ENCODE peak calls at places on chromosomes 12 and 14, in four cellular contexts. One of them, this sample, is unnamed. For H3K4me1, the result is how much of the 10 kb centered on the place peaks cover.

GRCh38 chr14:102028733-102029132 is 58.1 kb downstream of the HSP90AA1 start:
- DNase-seq in A549: no peak
- DNase-seq in HepG2: no peak
- DNase-seq in K562: no peak
- DNase-seq in this sample: no peak

GRCh38 chr14:48193893-48194292 is 518.5 kb upstream of the MDGA2 start:
- DNase-seq in A549: no peak
- DNase-seq in K562: no peak
- DNase-seq in HepG2: no peak
- DNase-seq in this sample: no peak

GRCh38 chr14:103576371-103577024 is 13.7 kb downstream of the COA8 start:
- DNase-seq in HepG2: no peak
- DNase-seq in K562: no peak
- DNase-seq in A549: peak
- DNase-seq in this sample: peak

GRCh38 chr14:102474934-102475333 is 34.6 kb downstream of the ANKRD9 start:
- DNase-seq in K562: no peak
- DNase-seq in A549: no peak
- DNase-seq in HepG2: no peak
- DNase-seq in this sample: no peak

GRCh38 chr12:76909290-76909689 is 30.5 kb upstream of the CSRP2 start:
- DNase-seq in A549: no peak
- DNase-seq in K562: no peak
- DNase-seq in HepG2: no peak
- DNase-seq in this sample: no peak

GRCh38 chr12:106954462-106955376 is 988 bp upstream of the TMEM263 start:
- DNase-seq in K562: peak
- DNase-seq in A549: no peak
- DNase-seq in HepG2: no peak
- DNase-seq in this sample: peak

GRCh38 chr12:93135286-93136239 is 206.5 kb upstream of the EEA1 start:
- DNase-seq in A549: no peak
- DNase-seq in K562: no peak
- DNase-seq in HepG2: peak
- DNase-seq in this sample: peak

GRCh38 chr14:25090716-25091454 is 40.9 kb upstream of the STXBP6 start:
- DNase-seq in A549: no peak
- DNase-seq in K562: no peak
- DNase-seq in HepG2: no peak
- DNase-seq in this sample: no peak

GRCh38 chr12:88559199-88559598 is 21.1 kb downstream of the KITLG start:
- DNase-seq in A549: no peak
- DNase-seq in K562: no peak
- DNase-seq in HepG2: no peak
- DNase-seq in this sample: no peak

GRCh38 chr12:63308701-63309100 is 157.7 kb upstream of the AVPR1A start:
- DNase-seq in A549: no peak
- DNase-seq in HepG2: no peak
- DNase-seq in K562: no peak
- DNase-seq in this sample: no peak
- TF ChIP-seq JUN in A549: no peak
- TF ChIP-seq JUN in HepG2: no peak
- TF ChIP-seq JUN in K562: no peak
- TF ChIP-seq JUN in this sample: no peak

GRCh38 chr12:5017638-5018348 is 25.9 kb upstream of the KCNA5 start:
- DNase-seq in A549: no peak
- DNase-seq in K562: peak
- DNase-seq in HepG2: no peak
- DNase-seq in this sample: no peak
- H3K4me1 ChIP-seq in A549: under half
- H3K4me1 ChIP-seq in K562: under half
- H3K4me1 ChIP-seq in HepG2: under half
- H3K4me1 ChIP-seq in this sample: under half

DNA sequence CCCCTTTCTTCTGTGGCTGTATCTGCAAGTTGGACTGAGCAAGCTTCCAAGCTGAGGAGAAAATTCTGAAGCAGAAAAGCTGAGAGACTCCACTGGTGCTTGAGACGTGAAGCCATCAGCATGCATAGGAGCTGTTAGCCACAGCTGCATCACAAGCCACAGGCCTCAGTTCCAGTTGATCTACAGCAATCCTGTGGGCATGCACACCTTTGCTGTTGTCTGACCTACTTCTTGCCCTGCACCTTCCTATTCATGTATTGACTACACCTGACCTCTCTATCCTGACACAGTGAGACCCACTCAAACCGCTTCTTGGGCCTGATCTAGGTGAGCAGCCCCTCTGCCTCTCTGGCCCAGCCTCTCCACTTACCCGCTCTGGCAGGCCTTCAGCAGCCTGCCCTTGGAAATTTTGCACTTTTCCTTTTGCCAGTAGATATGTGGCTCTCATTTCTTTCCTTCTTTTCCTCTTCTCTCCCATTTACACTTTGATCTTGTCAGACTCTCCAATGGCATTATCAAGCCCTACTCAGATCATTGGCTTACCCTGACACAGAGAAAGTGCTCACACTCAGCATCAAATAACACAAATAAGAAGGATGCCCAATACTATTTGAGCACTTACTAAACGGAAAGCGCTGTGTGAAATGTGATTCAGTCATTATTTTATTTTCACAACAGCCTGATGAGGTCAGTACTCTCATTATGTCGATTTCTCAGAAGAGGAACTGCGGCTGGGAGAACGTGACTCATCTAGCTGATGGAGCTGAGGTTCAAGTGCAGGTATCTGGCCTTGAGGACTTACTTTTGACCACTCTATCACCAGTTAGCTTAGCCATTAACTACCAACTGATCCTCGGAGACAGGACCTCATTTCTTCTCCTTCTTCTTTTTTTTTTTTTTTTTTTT is 21.9 kb upstream of the PTGR2 start:
- DNase-seq in A549: no peak
- DNase-seq in K562: peak
- DNase-seq in HepG2: peak
- DNase-seq in this sample: peak
- TF ChIP-seq JUN in A549: no peak
- TF ChIP-seq JUN in K562: no peak
- TF ChIP-seq JUN in HepG2: no peak
- TF ChIP-seq JUN in this sample: peak

GRCh38 chr12:47224563-47225133 is 144.9 kb upstream of the AMIGO2 start:
- DNase-seq in HepG2: no peak
- DNase-seq in A549: no peak
- DNase-seq in K562: no peak
- DNase-seq in this sample: no peak

GRCh38 chr12:47223848-47224213 is 144.1 kb upstream of the AMIGO2 start:
- DNase-seq in HepG2: peak
- DNase-seq in A549: no peak
- DNase-seq in K562: no peak
- DNase-seq in this sample: peak

GRCh38 chr12:47222592-47222959 is 142.8 kb upstream of the AMIGO2 start:
- DNase-seq in HepG2: no peak
- DNase-seq in A549: no peak
- DNase-seq in K562: no peak
- DNase-seq in this sample: no peak

GRCh38 chr12:47221256-47222023 is 141.7 kb upstream of the AMIGO2 start:
- DNase-seq in HepG2: peak
- DNase-seq in K562: no peak
- DNase-seq in A549: peak
- DNase-seq in this sample: no peak

DNA sequence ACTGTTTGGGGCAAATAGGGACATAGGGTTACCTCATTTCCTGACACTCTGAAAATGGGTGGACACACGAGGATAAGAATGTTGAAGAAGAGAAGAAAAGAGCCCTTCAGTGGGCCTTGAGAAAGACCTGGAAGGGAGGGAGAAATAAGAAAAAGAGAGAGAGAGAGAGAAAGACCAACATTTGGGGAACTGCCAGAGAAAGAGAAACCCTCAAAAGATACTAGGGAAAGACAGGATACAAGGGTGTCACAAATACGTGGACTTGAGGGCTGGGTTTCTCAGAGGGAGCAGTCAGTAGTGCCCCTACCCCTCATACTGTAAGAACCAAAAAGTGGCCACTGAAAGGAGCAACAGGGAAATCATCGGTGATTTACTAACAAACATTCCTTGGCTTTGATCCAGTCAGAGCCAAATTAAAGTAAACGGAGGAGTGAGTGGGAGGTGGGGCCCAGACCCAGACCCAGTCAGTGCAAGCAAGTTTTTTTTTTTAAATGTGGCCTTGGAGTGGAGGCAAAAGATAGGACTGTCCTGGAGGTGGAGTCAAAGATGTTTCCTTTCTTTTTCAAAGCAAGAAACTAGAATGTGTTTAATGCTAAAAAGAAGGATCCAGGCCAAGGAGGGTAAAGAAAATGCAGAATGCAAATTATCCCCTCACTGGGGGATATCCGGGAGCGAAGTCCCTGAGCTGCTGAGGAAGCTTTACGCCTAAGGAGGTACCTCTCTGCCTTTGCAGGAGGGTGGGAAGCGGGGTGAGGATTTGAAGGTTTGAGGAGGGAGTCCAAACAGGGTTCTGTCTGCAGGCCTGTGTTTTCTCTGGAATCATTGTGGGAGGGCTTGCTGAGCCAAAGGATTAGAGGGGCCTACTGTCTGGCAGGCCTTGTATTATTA is 143.4 kb upstream of the AMIGO2 start:
- DNase-seq in K562: peak
- DNase-seq in A549: no peak
- DNase-seq in HepG2: no peak
- DNase-seq in this sample: no peak
- H3K4me1 ChIP-seq in K562: under half
- H3K4me1 ChIP-seq in A549: half or more
- H3K4me1 ChIP-seq in HepG2: half or more
- H3K4me1 ChIP-seq in this sample: under half

GRCh38 chr14:34355584-34356266 is 106.3 kb downstream of the SPTSSA start:
- DNase-seq in HepG2: peak
- DNase-seq in A549: no peak
- DNase-seq in K562: no peak
- DNase-seq in this sample: peak

GRCh38 chr14:34356267-34356660 is 105.8 kb downstream of the SPTSSA start:
- DNase-seq in HepG2: no peak
- DNase-seq in A549: no peak
- DNase-seq in K562: no peak
- DNase-seq in this sample: no peak

GRCh38 chr14:34362625-34363251 is 99.3 kb downstream of the SPTSSA start:
- DNase-seq in HepG2: no peak
- DNase-seq in K562: no peak
- DNase-seq in A549: no peak
- DNase-seq in this sample: no peak

GRCh38 chr14:34361504-34362011 is 100.5 kb downstream of the SPTSSA start:
- DNase-seq in A549: no peak
- DNase-seq in K562: no peak
- DNase-seq in HepG2: no peak
- DNase-seq in this sample: no peak

DNA sequence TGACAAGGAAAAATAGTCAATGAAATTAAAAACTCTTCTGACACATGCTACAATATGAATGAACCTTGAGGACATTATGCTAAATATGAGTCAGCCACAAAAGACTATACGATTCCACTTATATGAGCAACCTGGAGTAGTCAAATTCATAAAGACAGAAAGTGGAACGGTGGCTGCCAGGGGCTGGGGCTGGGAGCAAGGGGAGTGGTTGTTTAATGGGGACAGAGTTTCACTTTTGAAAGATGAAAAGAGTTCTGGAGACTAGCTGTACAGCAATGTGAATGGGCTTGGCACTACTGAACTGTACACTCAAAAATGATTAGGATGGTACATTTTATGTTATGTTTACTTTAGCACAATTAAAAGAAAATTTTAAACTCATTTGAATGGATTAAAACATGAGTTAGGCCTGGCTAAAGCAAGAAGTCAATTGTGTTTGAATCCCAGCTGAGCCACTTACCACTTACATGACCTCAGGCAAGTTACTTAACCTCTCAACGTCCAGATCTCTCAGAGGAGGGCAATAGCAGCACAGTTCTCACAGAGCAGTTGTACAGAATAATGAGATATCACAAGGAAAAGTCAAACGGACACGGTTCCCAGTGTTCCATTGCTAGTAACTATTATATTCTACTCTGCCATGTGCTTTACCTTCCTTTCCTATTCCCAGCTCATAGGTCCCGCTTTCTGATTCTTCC is 102.5 kb downstream of the SPTSSA start:
- DNase-seq in HepG2: no peak
- DNase-seq in K562: no peak
- DNase-seq in A549: no peak
- DNase-seq in this sample: no peak
- TF ChIP-seq JUN in HepG2: no peak
- TF ChIP-seq JUN in K562: no peak
- TF ChIP-seq JUN in A549: no peak
- TF ChIP-seq JUN in this sample: no peak

GRCh38 chr12:32457251-32458025 is 58.1 kb downstream of the FGD4 start:
- DNase-seq in HepG2: no peak
- DNase-seq in A549: no peak
- DNase-seq in K562: no peak
- DNase-seq in this sample: peak

GRCh38 chr12:32451816-32452215 is 52.5 kb downstream of the FGD4 start:
- DNase-seq in HepG2: no peak
- DNase-seq in A549: no peak
- DNase-seq in K562: no peak
- DNase-seq in this sample: peak

GRCh38 chr12:32455607-32456063 is 56.3 kb downstream of the FGD4 start:
- DNase-seq in A549: peak
- DNase-seq in K562: peak
- DNase-seq in HepG2: peak
- DNase-seq in this sample: peak

GRCh38 chr12:32454075-32454474 is 54.7 kb downstream of the FGD4 start:
- DNase-seq in K562: no peak
- DNase-seq in HepG2: no peak
- DNase-seq in A549: peak
- DNase-seq in this sample: peak

DNA sequence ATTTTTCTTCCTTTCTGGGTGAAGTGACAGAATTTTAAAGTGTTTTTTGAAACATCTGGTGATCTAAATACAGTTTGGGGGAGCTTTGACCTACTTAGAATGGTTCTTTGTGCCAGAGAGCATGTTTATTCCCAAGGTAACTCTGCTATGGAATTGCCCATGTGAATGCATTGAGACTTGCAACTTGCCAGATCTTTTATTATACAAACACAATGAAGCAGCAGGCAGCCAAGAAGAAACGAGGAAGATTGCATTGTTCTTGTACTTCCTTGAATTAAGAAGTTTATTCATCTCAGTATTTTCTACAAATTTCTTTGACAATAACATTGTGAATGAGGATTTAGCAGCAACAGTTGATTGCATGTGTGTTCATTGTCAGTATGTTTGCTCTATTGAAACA is 55.5 kb downstream of the FGD4 start:
- DNase-seq in HepG2: no peak
- DNase-seq in A549: no peak
- DNase-seq in K562: no peak
- DNase-seq in this sample: peak
- H3K4me1 ChIP-seq in HepG2: under half
- H3K4me1 ChIP-seq in A549: half or more
- H3K4me1 ChIP-seq in K562: under half
- H3K4me1 ChIP-seq in this sample: half or more

GRCh38 chr14:41297961-41298690 is 308.6 kb upstream of the LRFN5 start:
- DNase-seq in A549: no peak
- DNase-seq in K562: no peak
- DNase-seq in HepG2: no peak
- DNase-seq in this sample: no peak
- TF ChIP-seq JUN in A549: no peak
- TF ChIP-seq JUN in K562: no peak
- TF ChIP-seq JUN in HepG2: no peak
- TF ChIP-seq JUN in this sample: no peak